ENCODE peak calls at places on chromosomes 7 and 10, in nine cellular contexts. A, R, Q, Y, D, Z, T, S and K are unnamed samples.

GRCh38 chr10:130930821-130931220 is 380.7 kb downstream of the TCERG1L start:
- DNase-seq in A (no peak), R (no peak), Q (no peak), Y (no peak), D (no peak), Z (no peak), T (peak), S (no peak), K (no peak)

GRCh38 chr10:117668351-117669008 is 125.9 kb downstream of the EMX2 start:
- DNase-seq in A (no peak), R (no peak), Q (no peak), Y (no peak), D (no peak), Z (no peak), T (no peak), S (no peak), K (no peak)

GRCh38 chr7:100126239-100126930 is 382 bp upstream of the MBLAC1 start:
- DNase-seq in A (no peak), R (no peak), Q (peak), Y (no peak), D (no peak), Z (no peak), T (no peak), S (no peak), K (no peak)

GRCh38 chr10:20004087-20004523 is 187.9 kb downstream of the PLXDC2 start:
- DNase-seq in A (no peak), R (no peak), Q (no peak), Y (no peak), D (no peak), Z (peak), T (no peak), S (no peak), K (no peak)

GRCh38 chr7:2477447-2478386 is 1.5 kb upstream of the GRIFIN start:
- DNase-seq in A (peak), R (no peak), Q (peak), Y (no peak), D (peak), Z (no peak), T (peak), S (peak), K (peak)

GRCh38 chr7:44638611-44639557 is 32.5 kb downstream of the OGDH start:
- DNase-seq in A (peak), R (no peak), Q (no peak), Y (no peak), D (no peak), Z (peak), T (peak), S (peak), K (no peak)

GRCh38 chr10:46541017-46541661 is 15.3 kb downstream of the GPRIN2 start:
- DNase-seq in A (no peak), R (no peak), Q (no peak), Y (no peak), D (no peak), Z (no peak), T (peak), S (peak), K (no peak)

GRCh38 chr7:65938336-65938895 is 43.6 kb downstream of the GUSB start:
- DNase-seq in A (no peak), R (peak), Q (no peak), Y (no peak), D (no peak), Z (no peak), T (no peak), S (no peak), K (no peak)

GRCh38 chr10:117370205-117370604 is 5.0 kb downstream of the PDZD8 start:
- DNase-seq in A (no peak), R (no peak), Q (no peak), Y (no peak), D (no peak), Z (no peak), T (no peak), S (no peak), K (no peak)

GRCh38 chr10:131854579-131855335 is 46.1 kb upstream of the PPP2R2D start:
- DNase-seq in A (no peak), R (no peak), Q (no peak), Y (no peak), D (no peak), Z (no peak), T (peak), S (no peak), K (no peak)

GRCh38 chr10:26437637-26438461 is at the start of gene APBB1IP:
- DNase-seq in A (peak), R (peak), Q (no peak), Y (no peak), D (no peak), Z (peak), T (peak), S (peak), K (no peak)

GRCh38 chr10:127882801-127883459 is 9.8 kb downstream of the CLRN3 start:
- DNase-seq in A (no peak), R (no peak), Q (no peak), Y (no peak), D (no peak), Z (no peak), T (no peak), S (peak), K (no peak)

GRCh38 chr10:7944537-7944936 is 110.0 kb upstream of the GATA3 start:
- DNase-seq in A (no peak), R (no peak), Q (no peak), Y (no peak), D (no peak), Z (no peak), T (no peak), S (no peak), K (no peak)

GRCh38 chr7:132939495-132939894 is 142.4 kb downstream of the CHCHD3 start:
- DNase-seq in A (no peak), R (no peak), Q (peak), Y (no peak), D (no peak), Z (no peak), T (no peak), S (no peak), K (no peak)

GRCh38 chr7:66778201-66778600 is 37.7 kb downstream of the RABGEF1 start:
- DNase-seq in A (no peak), R (no peak), Q (no peak), Y (no peak), D (no peak), Z (no peak), T (no peak), S (no peak), K (no peak)

GRCh38 chr10:96281444-96282029 is 10.2 kb upstream of the BLNK start:
- DNase-seq in A (no peak), R (no peak), Q (no peak), Y (no peak), D (no peak), Z (no peak), T (no peak), S (no peak), K (no peak)

GRCh38 chr7:102453319-102453718 is 11.3 kb downstream of the ALKBH4 start:
- DNase-seq in A (no peak), R (no peak), Q (no peak), Y (no peak), D (no peak), Z (no peak), T (no peak), S (no peak), K (no peak)

GRCh38 chr7:132601783-132602182 is 25.5 kb upstream of the PLXNA4 start:
- DNase-seq in A (no peak), R (no peak), Q (no peak), Y (no peak), D (no peak), Z (no peak), T (no peak), S (no peak), K (no peak)

GRCh38 chr10:103916254-103916653 is 1.7 kb downstream of the STN1 start:
- DNase-seq in A (no peak), R (no peak), Q (no peak), Y (no peak), D (no peak), Z (no peak), T (no peak), S (no peak), K (no peak)

GRCh38 chr10:62046522-62047239 is 145.2 kb downstream of the ARID5B start:
- DNase-seq in A (no peak), R (no peak), Q (no peak), Y (peak), D (no peak), Z (peak), T (no peak), S (no peak), K (no peak)